ENCODE peak calls at places on chromosomes 7 and 10, in nine cellular contexts. E is HT1080; M is mesendoderm; O is NCI-H187 treated with DMSO at 0.1 percent for 48 hours; Q is cardiac muscle cell; Z is activated effector memory CD4-positive, alpha-beta T cell treated with anti-CD3 and anti-CD28 coated beads, Interleukin-2, amount 50 U/mL, for 16 hours; Y is NCI-H446; K is GM13976; H is T-helper 9 cell. U is an unnamed sample.

GRCh38 chr10:43204943-43205671 is 61.8 kb downstream of the RASGEF1A start:
- DNase-seq in E (peak; percentile 59), M (peak; percentile 90), O (no peak), Q (peak; percentile 68), Z (peak; percentile 83), Y (no peak), K (peak; percentile 84), H (peak; percentile 23), U (peak; percentile 41)

GRCh38 chr7:25260862-25261454 is 32.7 kb upstream of the NPVF start:
- DNase-seq in E (peak; percentile 21), M (no peak), O (no peak), Q (peak; percentile 79), Z (no peak), Y (no peak), K (no peak), H (no peak), U (no peak)

GRCh38 chr7:42071372-42072261 is 165.4 kb downstream of the GLI3 start:
- DNase-seq in E (no peak), M (peak; percentile 27), O (no peak), Q (peak; percentile 58), Z (no peak), Y (no peak), K (no peak), H (no peak), U (no peak)

GRCh38 chr10:132977807-132978206 is 35.4 kb upstream of the CFAP46 start:
- DNase-seq in E (no peak), M (peak; percentile 43), O (no peak), Q (no peak), Z (no peak), Y (no peak), K (no peak), H (no peak), U (no peak)

GRCh38 chr7:21044384-21044783 is 257.7 kb upstream of the SP8 start:
- DNase-seq in E (no peak), M (no peak), O (no peak), Q (no peak), Z (no peak), Y (no peak), K (no peak), H (no peak), U (no peak)

GRCh38 chr10:61975107-61975932 is 73.8 kb downstream of the ARID5B start:
- DNase-seq in E (peak; percentile 52), M (peak; percentile 34), O (no peak), Q (peak; percentile 76), Z (no peak), Y (no peak), K (no peak), H (no peak), U (no peak)

GRCh38 chr7:64046041-64046389 is 781 bp downstream of the ZNF727 start:
- DNase-seq in E (no peak), M (no peak), O (no peak), Q (no peak), Z (no peak), Y (no peak), K (no peak), H (no peak), U (no peak)

GRCh38 chr10:93816123-93816747 is 58.5 kb downstream of the LGI1 start:
- DNase-seq in E (peak; percentile 58), M (peak; percentile 73), O (no peak), Q (peak; percentile 72), Z (no peak), Y (no peak), K (peak; percentile 47), H (no peak), U (peak; percentile 27)

GRCh38 chr10:71260622-71261325 is 48.4 kb downstream of the UNC5B start:
- DNase-seq in E (peak; percentile 63), M (peak; percentile 63), O (no peak), Q (peak; percentile 95), Z (no peak), Y (no peak), K (no peak), H (no peak), U (no peak)

GRCh38 chr10:119466655-119467054 is 75.9 kb downstream of the RGS10 start:
- DNase-seq in E (peak; percentile 66), M (no peak), O (no peak), Q (no peak), Z (peak; percentile 77), Y (no peak), K (peak; percentile 59), H (peak; percentile 20), U (no peak)